ENCODE peak calls at places on chromosome 1, in four cellular contexts. G, J, D and Q are unnamed samples. For H3K9me3 and H3K36me3, the result is how much of the 10 kb centered on the place peaks cover.

GRCh38 chr1:245822997-245823396 is 668.2 kb downstream of the KIF26B start:
- DNase-seq in G (peak), J (no peak), D (no peak), Q (peak)

GRCh38 chr1:89022167-89022959 is at the start of gene GBP3:
- DNase-seq in G (peak), J (no peak), D (no peak), Q (no peak)

GRCh38 chr1:170097449-170097948 is 23.0 kb upstream of the KIFAP3 start:
- DNase-seq in G (no peak), J (no peak), D (no peak), Q (no peak)

GRCh38 chr1:64861611-64862010 is 104.7 kb downstream of the JAK1 start:
- DNase-seq in G (peak), J (peak), D (no peak), Q (no peak)

GRCh38 chr1:47873332-47873731 is 123.9 kb downstream of the TRABD2B start:
- DNase-seq in G (no peak), J (no peak), D (no peak), Q (no peak)

GRCh38 chr1:56056438-56057312 is 522.7 kb downstream of the PLPP3 start:
- DNase-seq in G (peak), J (no peak), D (no peak), Q (peak)

GRCh38 chr1:245946905-245947304 is 560.2 kb downstream of the SMYD3 start:
- DNase-seq in G (no peak), J (no peak), D (no peak), Q (no peak)

GRCh38 chr1:193221641-193222040 is 35.2 kb upstream of the B3GALT2 start:
- DNase-seq in G (no peak), J (no peak), D (no peak), Q (no peak)

GRCh38 chr1:197557302-197557701 is 218.0 kb downstream of the DENND1B start:
- DNase-seq in G (peak), J (no peak), D (no peak), Q (no peak)

GRCh38 chr1:38138498-38139233 is 92.1 kb upstream of the POU3F1 start:
- DNase-seq in G (peak), J (no peak), D (no peak), Q (peak)

GRCh38 chr1:168145184-168146159 is 8.7 kb upstream of the GPR161 start:
- DNase-seq in G (peak), J (peak), D (peak), Q (peak)

GRCh38 chr1:190475394-190476250 is 2.0 kb downstream of the BRINP3 start:
- DNase-seq in G (peak), J (no peak), D (no peak), Q (no peak)

GRCh38 chr1:43144228-43144627 is 27.9 kb downstream of the EBNA1BP2 start:
- DNase-seq in G (peak), J (no peak), D (no peak), Q (peak)

GRCh38 chr1:152168535-152168868 is 9.5 kb upstream of the RPTN start:
- DNase-seq in G (no peak), J (no peak), D (no peak), Q (no peak)
- H3K9me3 ChIP-seq in G (under half), J (under half), D (under half), Q (under half)

GRCh38 chr1:10267946-10268345 is 57.6 kb downstream of the KIF1B start:
- DNase-seq in G (no peak), J (no peak), D (no peak), Q (no peak)

GRCh38 chr1:10265936-10266335 is 55.6 kb downstream of the KIF1B start:
- DNase-seq in G (no peak), J (no peak), D (no peak), Q (no peak)

GRCh38 chr1:10265027-10265426 is 54.7 kb downstream of the KIF1B start:
- DNase-seq in G (no peak), J (no peak), D (no peak), Q (no peak)

GRCh38 chr1:10263450-10264082 is 53.2 kb downstream of the KIF1B start:
- DNase-seq in G (no peak), J (no peak), D (no peak), Q (no peak)

GRCh38 chr1:10267319-10267718 is 56.9 kb downstream of the KIF1B start:
- DNase-seq in G (no peak), J (no peak), D (no peak), Q (peak)
- H3K36me3 ChIP-seq in G (half or more), J (under half), D (under half), Q (half or more)

GRCh38 chr1:3697104-3697503 is 44.8 kb downstream of the TP73 start:
- DNase-seq in G (no peak), J (no peak), D (no peak), Q (no peak)

GRCh38 chr1:3693321-3693720 is 41.0 kb downstream of the TP73 start:
- DNase-seq in G (no peak), J (no peak), D (no peak), Q (no peak)

GRCh38 chr1:3697810-3698209 is 45.5 kb downstream of the TP73 start:
- DNase-seq in G (no peak), J (no peak), D (no peak), Q (no peak)

GRCh38 chr1:3696689-3697088 is 44.4 kb downstream of the TP73 start:
- DNase-seq in G (no peak), J (no peak), D (no peak), Q (no peak)

GRCh38 chr1:3695326-3696217 is 43.3 kb downstream of the TP73 start:
- DNase-seq in G (peak), J (peak), D (no peak), Q (peak)
- H3K4me3 ChIP-seq in G (no peak), J (no peak), D (no peak), Q (no peak)

DNA sequence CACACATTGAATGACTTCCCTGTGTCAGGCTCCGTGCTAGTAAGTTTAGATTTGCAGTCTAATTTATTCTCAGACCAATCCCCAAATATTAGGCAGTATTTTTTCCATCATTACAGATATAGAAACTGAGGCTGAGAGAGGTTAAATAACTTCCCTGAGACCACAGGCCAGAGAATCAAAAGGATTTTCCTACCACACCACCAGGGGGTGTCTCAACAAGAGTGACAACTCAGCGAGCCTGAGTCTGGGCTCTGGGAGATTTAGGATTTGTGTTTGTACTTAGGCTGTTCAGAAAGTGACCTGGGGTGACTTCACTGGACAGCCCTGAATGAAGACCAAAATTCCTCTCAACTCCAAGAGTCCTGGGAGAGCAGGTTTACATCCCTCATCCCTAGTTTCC is 13.3 kb upstream of the LCE5A start:
- DNase-seq in G (no peak), J (peak), D (no peak), Q (peak)
- H3K9me3 ChIP-seq in G (under half), J (under half), D (under half), Q (under half)

GRCh38 chr1:19329188-19329587 is 17.1 kb downstream of the SLC66A1 start:
- DNase-seq in G (no peak), J (no peak), D (no peak), Q (no peak)
- H3K36me3 ChIP-seq in G (half or more), J (half or more), D (under half), Q (under half)

GRCh38 chr1:10602936-10603335 is 128.2 kb downstream of the PEX14 start:
- DNase-seq in G (no peak), J (no peak), D (no peak), Q (no peak)
- H3K4me3 ChIP-seq in G (no peak), J (no peak), D (no peak), Q (no peak)